ENCODE peak calls at places on chromosomes 1 and 21, in seven cellular contexts. P is prostate gland; G is right lobe of liver; M is AG09309; J is CD8-positive, alpha-beta memory T cell; X is bronchial epithelial cell; D is A549. F is an unnamed sample.

GRCh38 chr1:229029644-229030235 is 241.2 kb upstream of the RAB4A start:
- DNase-seq in G (no peak), M (no peak), J (no peak), D (no peak), P (no peak), X (no peak), F (peak)

GRCh38 chr1:162988869-162989268 is 80.3 kb upstream of the RGS4 start:
- DNase-seq in P (no peak), J (no peak), X (no peak), G (no peak), M (no peak), D (no peak), F (no peak)

GRCh38 chr1:166167395-166167922 is 658 bp upstream of the FAM78B start:
- DNase-seq in X (no peak), P (peak), D (no peak), J (no peak), G (no peak), M (no peak), F (no peak)

GRCh38 chr1:42913426-42914091 is 45.1 kb downstream of the SLC2A1 start:
- DNase-seq in J (peak), P (peak), M (peak), D (peak), X (peak), G (no peak), F (peak)

GRCh38 chr1:235533476-235534168 is 29.4 kb upstream of the B3GALNT2 start:
- DNase-seq in P (no peak), G (no peak), X (no peak), D (no peak), M (no peak), J (no peak), F (no peak)

GRCh38 chr21:41975391-41976272 is 21.8 kb upstream of the C2CD2 start:
- DNase-seq in P (no peak), G (no peak), D (no peak), J (no peak), M (no peak), X (no peak), F (no peak)

GRCh38 chr1:184299796-184300195 is 87.0 kb upstream of the C1orf21 start:
- DNase-seq in X (no peak), D (no peak), P (no peak), G (no peak), M (no peak), J (no peak), F (no peak)

GRCh38 chr1:175900171-175900570 is 156.8 kb upstream of the TNR start:
- DNase-seq in M (no peak), G (no peak), J (no peak), X (no peak), P (no peak), D (no peak), F (no peak)

GRCh38 chr1:203464226-203464625 is 11.4 kb upstream of the PRELP start:
- DNase-seq in M (no peak), G (no peak), D (no peak), J (no peak), P (no peak), X (no peak), F (no peak)

GRCh38 chr1:218382261-218382660 is 37.1 kb downstream of the TGFB2 start:
- DNase-seq in G (no peak), M (no peak), X (no peak), J (no peak), D (no peak), P (no peak), F (no peak)

GRCh38 chr1:169106921-169107672 is 607 bp downstream of the ATP1B1 start:
- DNase-seq in G (peak), J (no peak), X (no peak), D (no peak), P (no peak), M (no peak), F (no peak)

GRCh38 chr1:243483084-243483845 is 227.4 kb downstream of the SDCCAG8 start:
- DNase-seq in M (no peak), G (peak), P (no peak), X (no peak), D (no peak), J (no peak), F (peak)

GRCh38 chr21:15208787-15209186 is 144.0 kb upstream of the NRIP1 start:
- DNase-seq in M (no peak), X (peak), D (no peak), P (no peak), G (no peak), J (no peak), F (no peak)

GRCh38 chr1:65722461-65722860 is 70.2 kb upstream of the PDE4B start:
- DNase-seq in X (no peak), G (no peak), J (no peak), M (no peak), D (no peak), P (no peak), F (no peak)

GRCh38 chr1:53826367-53826766 is 11.7 kb downstream of the NDC1 start:
- DNase-seq in M (peak), P (no peak), G (no peak), X (peak), D (peak), J (no peak), F (no peak)

GRCh38 chr1:152515454-152515823 is 1.2 kb downstream of the CRCT1 start:
- DNase-seq in G (no peak), X (peak), D (no peak), P (no peak), M (no peak), J (no peak), F (no peak)

GRCh38 chr21:21434944-21435343 is 436.7 kb downstream of the NCAM2 start:
- DNase-seq in G (no peak), X (no peak), P (no peak), D (no peak), M (no peak), J (no peak), F (no peak)

GRCh38 chr21:24509131-24509530 is 1098.2 kb downstream of the MRPL39 start:
- DNase-seq in D (no peak), X (no peak), P (no peak), M (no peak), J (no peak), G (no peak), F (no peak)

DNA sequence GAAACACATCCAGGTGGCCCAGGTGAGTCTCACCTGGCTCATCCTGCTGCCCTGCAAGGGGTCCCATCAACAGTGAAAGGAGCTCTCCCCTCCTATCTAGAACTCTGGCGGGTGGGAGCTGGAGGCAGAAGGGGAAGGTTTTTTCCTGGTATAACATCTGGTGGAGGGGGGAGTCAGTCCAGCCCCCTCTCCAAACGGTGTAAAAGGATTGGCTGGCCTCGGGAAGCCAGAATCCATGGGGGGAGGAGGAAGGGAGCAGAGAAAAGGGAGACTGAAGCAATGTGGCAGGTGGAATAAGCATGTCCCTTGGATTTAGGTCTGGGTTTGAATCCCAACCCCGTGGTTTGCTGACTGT is 1.2 kb upstream of the CAMK2N1 start:
- DNase-seq in D (no peak), X (no peak), G (no peak), P (no peak), J (no peak), M (no peak), F (no peak)
- H3K4me3 ChIP-seq in D (peak), X (no peak), G (no peak), P (no peak), J (no peak), M (no peak), F (no peak)

DNA sequence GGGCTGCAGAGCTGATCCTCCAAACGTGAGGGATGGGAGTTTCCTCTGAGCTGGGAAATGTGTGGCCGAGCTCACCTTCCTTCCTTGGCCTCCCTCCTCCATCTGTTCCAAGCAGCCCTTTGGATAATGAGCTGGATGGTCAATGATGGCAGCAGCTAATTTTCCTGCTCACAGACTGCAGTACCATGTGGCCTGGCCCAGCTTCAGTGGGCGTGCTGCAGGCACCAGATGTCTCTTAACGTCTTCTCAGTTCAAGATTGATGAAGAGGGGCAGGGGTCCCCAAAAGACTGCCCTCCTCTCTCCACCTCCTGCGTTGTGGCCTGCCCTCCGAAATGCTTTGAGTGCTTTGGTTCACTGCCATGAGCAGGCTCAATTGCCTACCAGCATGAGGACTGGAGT is 86.0 kb downstream of the UBIAD1 start:
- DNase-seq in G (no peak), X (no peak), P (no peak), M (no peak), D (no peak), J (no peak), F (no peak)
- H3K4me3 ChIP-seq in G (no peak), X (no peak), P (no peak), M (no peak), D (no peak), J (no peak), F (no peak)

GRCh38 chr1:962381-963350 is 2.3 kb downstream of the KLHL17 start:
- DNase-seq in X (no peak), J (no peak), M (no peak), P (no peak), D (no peak), G (no peak), F (no peak)

GRCh38 chr1:960371-961131 is at the start of gene KLHL17:
- DNase-seq in P (peak), M (no peak), X (no peak), D (no peak), J (peak), G (peak), F (peak)

GRCh38 chr1:961132-961652 is 808 bp downstream of the KLHL17 start:
- DNase-seq in G (no peak), J (no peak), D (no peak), M (no peak), X (no peak), P (no peak), F (no peak)

GRCh38 chr1:958823-959729 is at the start of gene NOC2L:
- DNase-seq in M (no peak), X (peak), J (peak), P (peak), G (peak), D (no peak), F (peak)

DNA sequence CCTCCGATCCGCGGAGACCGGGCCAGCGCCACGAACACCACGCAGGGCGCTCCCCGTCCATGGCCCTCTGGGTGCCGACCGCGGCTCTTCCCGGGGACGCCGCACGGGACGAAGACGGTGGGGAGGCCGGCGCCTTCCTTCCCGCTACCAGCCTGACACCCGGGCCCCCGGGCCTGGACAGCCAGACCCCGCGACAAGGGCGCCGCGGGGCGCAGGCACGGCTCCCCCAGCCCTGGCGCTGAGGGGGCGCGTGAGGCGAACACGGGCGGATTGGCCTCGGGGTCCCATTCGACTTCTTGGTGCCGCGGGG is 629 bp upstream of the NOC2L start:
- DNase-seq in X (no peak), D (no peak), M (no peak), J (no peak), P (no peak), G (no peak), F (no peak)
- H3K4me3 ChIP-seq in X (no peak), D (peak), M (peak), J (peak), P (peak), G (no peak), F (peak)

DNA sequence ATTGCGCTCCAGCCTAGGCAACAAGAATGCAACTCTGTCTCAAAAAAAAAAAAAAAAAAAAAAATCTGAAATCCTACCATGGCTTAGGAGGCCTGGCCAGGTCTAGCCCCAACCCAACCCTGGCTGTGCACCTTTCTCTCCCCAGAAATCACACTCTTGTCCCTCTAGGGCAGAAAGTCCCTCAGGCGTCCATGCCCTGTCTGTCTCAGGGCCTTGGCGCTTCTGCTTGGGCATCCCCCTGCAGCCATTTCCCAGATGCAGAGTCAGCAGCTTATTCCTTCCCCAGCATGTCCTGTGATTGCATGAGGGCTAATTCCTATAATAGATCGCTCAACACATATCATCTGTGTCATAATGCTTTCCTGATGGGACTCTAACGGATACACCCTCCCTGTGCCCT is 57.3 kb upstream of the PCP4 start:
- DNase-seq in P (no peak), M (no peak), D (no peak), J (no peak), G (no peak), X (no peak), F (no peak)
- H3K4me3 ChIP-seq in P (no peak), M (no peak), D (no peak), J (no peak), G (no peak), X (no peak), F (no peak)